ENCODE peak calls at places on chromosomes 11 and 22, in five cellular contexts. One of them, this sample, is unnamed.

GRCh38 chr11:130180491-130180890 is 20.9 kb downstream of the ST14 start:
- DNase-seq in IMR-90: peak; percentile 39
- DNase-seq in H9: no peak
- DNase-seq in H1: no peak
- DNase-seq in mesendoderm: no peak
- DNase-seq in this sample: no peak

GRCh38 chr11:70933986-70934583 is 318.3 kb downstream of the SHANK2 start:
- DNase-seq in IMR-90: no peak
- DNase-seq in H9: no peak
- DNase-seq in H1: no peak
- DNase-seq in mesendoderm: no peak
- DNase-seq in this sample: no peak

GRCh38 chr22:22168190-22168940 is 76.2 kb upstream of the VPREB1 start:
- DNase-seq in IMR-90: peak; percentile 61
- DNase-seq in H9: peak; percentile 37
- DNase-seq in H1: no peak
- DNase-seq in mesendoderm: peak; percentile 61
- DNase-seq in this sample: no peak

GRCh38 chr22:36548606-36549005 is 19.6 kb upstream of the EIF3D start:
- DNase-seq in IMR-90: no peak
- DNase-seq in H9: peak; percentile 47
- DNase-seq in H1: no peak
- DNase-seq in mesendoderm: peak; percentile 35
- DNase-seq in this sample: no peak

GRCh38 chr11:45266693-45267451 is 19.3 kb downstream of the SYT13 start:
- DNase-seq in IMR-90: no peak
- DNase-seq in H9: peak; percentile 78
- DNase-seq in H1: peak; percentile 97
- DNase-seq in mesendoderm: peak; percentile 63
- DNase-seq in this sample: no peak

GRCh38 chr22:48492371-48493320 is 1335.0 kb downstream of the BRD1 start:
- DNase-seq in IMR-90: peak; percentile 57
- DNase-seq in H9: peak; percentile 78
- DNase-seq in H1: peak; percentile 70
- DNase-seq in mesendoderm: peak; percentile 94
- DNase-seq in this sample: peak; percentile 67

GRCh38 chr11:117738246-117738957 is 58.6 kb downstream of the DSCAML1 start:
- DNase-seq in IMR-90: peak; percentile 1
- DNase-seq in H9: no peak
- DNase-seq in H1: no peak
- DNase-seq in mesendoderm: peak; percentile 32
- DNase-seq in this sample: no peak

GRCh38 chr11:68406318-68407313 is 53.9 kb upstream of the PPP6R3 start:
- DNase-seq in IMR-90: no peak
- DNase-seq in H9: no peak
- DNase-seq in H1: no peak
- DNase-seq in mesendoderm: no peak
- DNase-seq in this sample: no peak

GRCh38 chr22:29744902-29745301 is 21.9 kb downstream of the ZMAT5 start:
- DNase-seq in IMR-90: peak; percentile 70
- DNase-seq in H9: no peak
- DNase-seq in H1: no peak
- DNase-seq in mesendoderm: no peak
- DNase-seq in this sample: no peak

GRCh38 chr11:32890843-32891656 is 1.6 kb upstream of the QSER1 start:
- DNase-seq in IMR-90: no peak
- DNase-seq in H9: peak; percentile 79
- DNase-seq in H1: no peak
- DNase-seq in mesendoderm: peak; percentile 56
- DNase-seq in this sample: no peak

GRCh38 chr11:32893947-32894827 is 1.6 kb downstream of the QSER1 start:
- DNase-seq in IMR-90: peak; percentile 82
- DNase-seq in H9: peak; percentile 62
- DNase-seq in H1: no peak
- DNase-seq in mesendoderm: peak; percentile 91
- DNase-seq in this sample: peak; percentile 39

GRCh38 chr11:32893091-32893946 is 708 bp downstream of the QSER1 start:
- DNase-seq in IMR-90: peak; percentile 26
- DNase-seq in H9: peak; percentile 68
- DNase-seq in H1: peak; percentile 80
- DNase-seq in mesendoderm: peak; percentile 87
- DNase-seq in this sample: peak; percentile 77

GRCh38 chr11:32891657-32892354 is 805 bp upstream of the QSER1 start:
- DNase-seq in IMR-90: no peak
- DNase-seq in H9: no peak
- DNase-seq in H1: no peak
- DNase-seq in mesendoderm: peak; percentile 71
- DNase-seq in this sample: no peak

GRCh38 chr11:32892355-32893090 is at the start of gene QSER1:
- DNase-seq in IMR-90: peak; percentile 41
- DNase-seq in H9: peak; percentile 76
- DNase-seq in H1: peak; percentile 83
- DNase-seq in mesendoderm: peak; percentile 77
- DNase-seq in this sample: peak; percentile 72
- H3K23ac ChIP-seq in IMR-90: peak within 1 kb of the TSS; percentile 89
- H3K23ac ChIP-seq in H9: no peak within 1 kb of the TSS
- H3K23ac ChIP-seq in H1: no peak within 1 kb of the TSS
- H3K23ac ChIP-seq in mesendoderm: peak within 1 kb of the TSS; percentile 89
- H3K23ac ChIP-seq in this sample: peak within 1 kb of the TSS; percentile 80

DNA sequence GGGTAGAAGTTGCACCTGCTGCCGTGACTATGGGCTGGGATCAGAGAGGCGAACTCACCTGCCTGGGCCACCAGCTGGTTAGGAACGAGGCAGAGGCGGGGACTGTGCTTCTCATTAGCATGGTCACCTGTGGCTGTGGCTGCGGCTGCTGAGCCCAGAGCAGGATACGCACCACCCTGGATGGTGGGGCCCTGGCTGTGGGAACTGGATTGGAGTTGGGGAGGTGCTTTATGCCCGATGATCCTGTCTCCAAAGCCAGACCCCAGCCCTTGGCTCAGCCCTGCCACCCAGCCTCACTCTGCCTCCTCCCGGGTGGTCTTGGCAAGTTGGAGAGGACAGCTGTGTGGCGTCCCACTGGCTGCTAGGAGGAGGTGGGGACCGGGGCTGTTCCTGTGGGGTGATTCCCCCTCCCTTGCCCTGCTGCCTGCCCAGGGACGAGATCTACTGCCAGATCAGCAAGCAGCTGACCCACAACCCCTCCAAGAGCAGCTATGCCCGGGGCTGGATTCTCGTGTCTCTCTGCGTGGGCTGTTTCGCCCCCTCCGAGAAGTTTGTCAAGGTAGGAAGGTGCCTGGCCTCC is 61.0 kb downstream of the MYO7A start:
- DNase-seq in IMR-90: no peak
- DNase-seq in H9: peak; percentile 82
- DNase-seq in H1: no peak
- DNase-seq in mesendoderm: no peak
- DNase-seq in this sample: no peak
- H3K23ac ChIP-seq in IMR-90: no peak overlapping the region
- H3K23ac ChIP-seq in H9: no peak overlapping the region
- H3K23ac ChIP-seq in H1: no peak overlapping the region
- H3K23ac ChIP-seq in mesendoderm: no peak overlapping the region
- H3K23ac ChIP-seq in this sample: peak overlapping the region; percentile 69

GRCh38 chr22:39106326-39106725 is 9.3 kb downstream of the APOBEC3H start:
- DNase-seq in IMR-90: no peak
- DNase-seq in H9: no peak
- DNase-seq in H1: no peak
- DNase-seq in mesendoderm: no peak
- DNase-seq in this sample: no peak
- H3K23ac ChIP-seq in IMR-90: no peak overlapping the region
- H3K23ac ChIP-seq in H9: no peak overlapping the region
- H3K23ac ChIP-seq in H1: no peak overlapping the region
- H3K23ac ChIP-seq in mesendoderm: no peak overlapping the region
- H3K23ac ChIP-seq in this sample: no peak overlapping the region

GRCh38 chr11:10302744-10303557 is 1.9 kb upstream of the ADM start:
- DNase-seq in IMR-90: peak; percentile 59
- DNase-seq in H9: peak; percentile 59
- DNase-seq in H1: peak; percentile 74
- DNase-seq in mesendoderm: peak; percentile 72
- DNase-seq in this sample: peak; percentile 46
- H3K23ac ChIP-seq in IMR-90: peak overlapping the region; percentile 100
- H3K23ac ChIP-seq in H9: no peak overlapping the region
- H3K23ac ChIP-seq in H1: no peak overlapping the region
- H3K23ac ChIP-seq in mesendoderm: peak overlapping the region; percentile 99
- H3K23ac ChIP-seq in this sample: peak overlapping the region; percentile 88

GRCh38 chr11:131662310-131662709 is 291.9 kb downstream of the NTM start:
- DNase-seq in IMR-90: no peak
- DNase-seq in H9: no peak
- DNase-seq in H1: no peak
- DNase-seq in mesendoderm: peak; percentile 33
- DNase-seq in this sample: no peak
- H3K23ac ChIP-seq in IMR-90: no peak overlapping the region
- H3K23ac ChIP-seq in H9: no peak overlapping the region
- H3K23ac ChIP-seq in H1: no peak overlapping the region
- H3K23ac ChIP-seq in mesendoderm: no peak overlapping the region
- H3K23ac ChIP-seq in this sample: no peak overlapping the region